ENCODE peak calls at places on chromosome 4, in seven cellular contexts. F, O, Y, J, Z, B and L are unnamed samples.

GRCh38 chr4:86972997-86973396 is 38.2 kb downstream of the AFF1 start:
- DNase-seq in F (no peak), O (no peak), Y (peak), J (peak), Z (no peak), B (no peak), L (peak)

GRCh38 chr4:27366424-27366823 is 505.8 kb downstream of the STIM2 start:
- DNase-seq in F (no peak), O (no peak), Y (no peak), J (no peak), Z (no peak), B (no peak), L (no peak)

GRCh38 chr4:158768577-158769174 is at the start of gene FNIP2:
- DNase-seq in F (peak), O (peak), Y (peak), J (peak), Z (peak), B (no peak), L (peak)

GRCh38 chr4:65416875-65417274 is 253.4 kb downstream of the EPHA5 start:
- DNase-seq in F (no peak), O (no peak), Y (peak), J (peak), Z (no peak), B (no peak), L (no peak)

GRCh38 chr4:30380404-30380998 is 339.7 kb upstream of the PCDH7 start:
- DNase-seq in F (peak), O (no peak), Y (peak), J (peak), Z (no peak), B (no peak), L (no peak)

GRCh38 chr4:183842134-183842838 is 62.8 kb upstream of the STOX2 start:
- DNase-seq in F (no peak), O (no peak), Y (no peak), J (no peak), Z (no peak), B (no peak), L (no peak)

GRCh38 chr4:139901516-139902327 is 236.1 kb downstream of the MGST2 start:
- DNase-seq in F (no peak), O (no peak), Y (no peak), J (peak), Z (no peak), B (no peak), L (no peak)

GRCh38 chr4:122764808-122765189 is 32.3 kb downstream of the BBS12 start:
- DNase-seq in F (no peak), O (no peak), Y (no peak), J (no peak), Z (no peak), B (peak), L (no peak)

GRCh38 chr4:47639531-47639930 is 154.5 kb downstream of the ATP10D start:
- DNase-seq in F (no peak), O (no peak), Y (no peak), J (no peak), Z (no peak), B (no peak), L (no peak)

GRCh38 chr4:140790765-140791164 is 34.6 kb upstream of the TBC1D9 start:
- DNase-seq in F (no peak), O (no peak), Y (no peak), J (no peak), Z (no peak), B (no peak), L (peak)

GRCh38 chr4:123286903-123287466 is 109.6 kb upstream of the SPRY1 start:
- DNase-seq in F (no peak), O (no peak), Y (no peak), J (no peak), Z (no peak), B (no peak), L (no peak)

GRCh38 chr4:65007841-65008439 is 598.7 kb upstream of the TECRL start:
- DNase-seq in F (no peak), O (no peak), Y (peak), J (peak), Z (no peak), B (no peak), L (no peak)

GRCh38 chr4:140702096-140702757 is 54.0 kb downstream of the TBC1D9 start:
- DNase-seq in F (no peak), O (no peak), Y (no peak), J (no peak), Z (no peak), B (no peak), L (no peak)

GRCh38 chr4:42420120-42420519 is 22.8 kb downstream of the SHISA3 start:
- DNase-seq in F (no peak), O (no peak), Y (no peak), J (no peak), Z (no peak), B (no peak), L (no peak)

GRCh38 chr4:56226579-56226978 is 160.7 kb downstream of the AASDH start:
- DNase-seq in F (no peak), O (no peak), Y (no peak), J (no peak), Z (no peak), B (no peak), L (no peak)

GRCh38 chr4:6180841-6181631 is 19.3 kb downstream of the JAKMIP1 start:
- DNase-seq in F (peak), O (peak), Y (no peak), J (no peak), Z (peak), B (no peak), L (no peak)

GRCh38 chr4:13160906-13161305 is 323.2 kb downstream of the RAB28 start:
- DNase-seq in F (no peak), O (no peak), Y (peak), J (peak), Z (no peak), B (no peak), L (no peak)

GRCh38 chr4:8818063-8818881 is 53.4 kb downstream of the HMX1 start:
- DNase-seq in F (no peak), O (no peak), Y (peak), J (no peak), Z (no peak), B (no peak), L (peak)

GRCh38 chr4:14701896-14702295 is 300.4 kb upstream of the CPEB2 start:
- DNase-seq in F (no peak), O (no peak), Y (no peak), J (no peak), Z (no peak), B (no peak), L (no peak)

GRCh38 chr4:56655209-56655626 is 25.9 kb downstream of the HOPX start:
- DNase-seq in F (no peak), O (peak), Y (no peak), J (peak), Z (no peak), B (no peak), L (no peak)